ENCODE peak calls at places on chromosomes 13 and 19, in five cellular contexts. V is heart right ventricle, T is Panc1, W is natural killer cell, R is left lung. L is an unnamed sample.

GRCh38 chr13:39656325-39656677 is 839 bp downstream of the COG6 start:
- ATAC-seq in W (no peak), V (no peak), T (no peak), R (peak), L (no peak)

GRCh38 chr19:5050905-5051304 is 82.0 kb downstream of the KDM4B start:
- ATAC-seq in T (no peak), W (no peak), R (no peak), V (no peak), L (no peak)

GRCh38 chr13:113927661-113928581 is 46.0 kb downstream of the C13orf46 start:
- ATAC-seq in R (peak), T (no peak), W (no peak), V (peak), L (no peak)

GRCh38 chr13:28541966-28542365 is 47.0 kb upstream of the FLT1 start:
- ATAC-seq in R (no peak), W (no peak), T (no peak), V (no peak), L (no peak)

GRCh38 chr19:5904302-5905071 is at the start of gene VMAC:
- ATAC-seq in W (peak), V (peak), R (peak), T (peak), L (peak)

GRCh38 chr19:15038304-15038703 is 11.0 kb upstream of the CASP14 start:
- ATAC-seq in R (no peak), W (no peak), T (no peak), V (no peak), L (peak)

GRCh38 chr13:48555441-48555840 is 22.6 kb upstream of the RCBTB2 start:
- ATAC-seq in W (no peak), T (no peak), R (no peak), V (no peak), L (no peak)

GRCh38 chr13:65453982-65454381 is 1776.2 kb downstream of the PCDH9 start:
- ATAC-seq in W (no peak), V (no peak), T (no peak), R (no peak), L (no peak)

GRCh38 chr13:112674412-112675383 is 15.1 kb upstream of the ATP11A start:
- ATAC-seq in W (no peak), V (peak), T (no peak), R (no peak), L (no peak)

GRCh38 chr13:112790735-112791641 is 101.2 kb downstream of the ATP11A start:
- ATAC-seq in T (no peak), R (peak), V (peak), W (no peak), L (no peak)

GRCh38 chr13:50626031-50626643 is 217.4 kb downstream of the DLEU7 start:
- ATAC-seq in V (no peak), W (no peak), T (no peak), R (peak), L (peak)

GRCh38 chr13:73065665-73066350 is 7.0 kb downstream of the KLF5 start:
- ATAC-seq in W (no peak), V (no peak), R (peak), T (no peak), L (peak)

GRCh38 chr13:28412981-28413380 is 81.9 kb downstream of the FLT1 start:
- ATAC-seq in R (no peak), V (peak), T (no peak), W (no peak), L (no peak)

GRCh38 chr13:114031631-114032030 is 57.8 kb upstream of the C13orf46 start:
- ATAC-seq in W (no peak), T (no peak), V (peak), R (no peak), L (peak)

GRCh38 chr13:40940841-40941240 is 78.3 kb downstream of the ELF1 start:
- ATAC-seq in T (no peak), V (peak), W (no peak), R (no peak), L (no peak)

GRCh38 chr19:10979950-10980349 is 19.1 kb downstream of the SMARCA4 start:
- ATAC-seq in T (no peak), W (peak), R (no peak), V (no peak), L (no peak)

GRCh38 chr13:70723732-70724131 is 615.5 kb upstream of the KLHL1 start:
- ATAC-seq in V (no peak), T (no peak), W (no peak), R (peak), L (no peak)

GRCh38 chr13:78028960-78029359 is 110.3 kb upstream of the EDNRB start:
- ATAC-seq in W (no peak), R (no peak), V (no peak), T (no peak), L (no peak)

GRCh38 chr13:107554355-107554905 is 660.9 kb downstream of the LIG4 start:
- ATAC-seq in W (no peak), R (no peak), T (no peak), V (no peak), L (no peak)

GRCh38 chr19:38851622-38852230 is 1.9 kb upstream of the HNRNPL start:
- ATAC-seq in T (peak), R (peak), V (peak), W (peak), L (peak)

L was measured in esophagus mucosa.